ENCODE peak calls at places on chromosomes 6 and 20, in nine cellular contexts. A is psoas muscle; Z is AML-193; F is activated T-cell treated with anti-CD3 and anti-CD28 coated beads for 1 hour; Q is amygdala; C is anterior cingulate cortex; W is stimulated activated CD8-positive, alpha-beta memory T cell treated with anti-CD3 and anti-CD28 coated beads, Interleukin-2, amount 100 ng/mL, for 1 hour; V is BE2C; M is CD8-positive, alpha-beta T cell. U is an unnamed sample.

GRCh38 chr6:35764238-35764896 is 12.0 kb upstream of the CLPSL2 start:
- DNase-seq in A (no peak), M (no peak), Q (no peak), F (no peak), W (no peak), Z (no peak), V (no peak), C (no peak), U (no peak)

GRCh38 chr6:148760568-148761531 is 14.0 kb downstream of the UST start:
- DNase-seq in F (peak; percentile 18), A (peak; percentile 91), V (no peak), Z (no peak), W (peak; percentile 23), Q (peak; percentile 25), C (peak; percentile 68), M (peak; percentile 32), U (peak; percentile 30)

GRCh38 chr6:27575594-27576361 is 102.9 kb upstream of the ZNF184 start:
- DNase-seq in Z (no peak), V (no peak), Q (no peak), M (no peak), F (no peak), A (no peak), C (no peak), W (no peak), U (no peak)

GRCh38 chr20:25148181-25148981 is 47.1 kb upstream of the ENTPD6 start:
- DNase-seq in C (peak; percentile 49), A (peak; percentile 63), F (peak; percentile 46), W (peak; percentile 10), M (peak; percentile 38), V (no peak), Q (no peak), Z (no peak), U (peak; percentile 31)

GRCh38 chr6:36563237-36563927 is 16.1 kb upstream of the STK38 start:
- DNase-seq in M (no peak), V (no peak), F (no peak), Z (no peak), W (no peak), A (no peak), C (no peak), Q (no peak), U (no peak)

GRCh38 chr20:5489596-5489995 is 172.8 kb upstream of the PROKR2 start:
- DNase-seq in Q (no peak), A (no peak), F (no peak), V (no peak), M (no peak), C (no peak), W (no peak), Z (no peak), U (no peak)

GRCh38 chr6:159304641-159305040 is 135.4 kb downstream of the FNDC1 start:
- DNase-seq in M (no peak), Z (no peak), W (no peak), C (no peak), Q (no peak), A (no peak), F (no peak), V (no peak), U (no peak)

GRCh38 chr6:83707829-83708545 is 914 bp downstream of the SNAP91 start:
- DNase-seq in W (no peak), M (no peak), V (peak; percentile 71), C (peak; percentile 64), Z (no peak), F (no peak), Q (peak; percentile 25), A (no peak), U (no peak)

GRCh38 chr6:47780510-47781356 is 1.1 kb upstream of the OPN5 start:
- DNase-seq in Q (no peak), M (no peak), F (peak; percentile 6), W (no peak), V (peak; percentile 26), C (no peak), A (no peak), Z (peak; percentile 68), U (peak; percentile 11)

GRCh38 chr20:44540834-44541233 is 19.0 kb upstream of the SERINC3 start:
- DNase-seq in M (no peak), W (no peak), A (no peak), Q (no peak), F (no peak), C (no peak), Z (no peak), V (no peak), U (no peak)